ENCODE peak calls at places on chromosomes 2 and 18, in six cellular contexts. M, N, E, F, B and S are unnamed samples.

GRCh38 chr2:157696036-157696435 is 67.4 kb upstream of the ACVR1C start:
- DNase-seq in M (no peak), N (no peak), E (no peak), F (no peak), B (no peak), S (no peak)

GRCh38 chr2:148981350-148981749 is 57.1 kb upstream of the LYPD6B start:
- DNase-seq in M (no peak), N (no peak), E (no peak), F (no peak), B (no peak), S (no peak)

GRCh38 chr2:12262681-12263436 is 453.9 kb upstream of the TRIB2 start:
- DNase-seq in M (no peak), N (no peak), E (no peak), F (no peak), B (peak), S (no peak)

GRCh38 chr18:74623047-74623816 is 25.6 kb downstream of the ZNF407 start:
- DNase-seq in M (no peak), N (peak), E (no peak), F (no peak), B (no peak), S (no peak)

GRCh38 chr2:105763076-105763475 is 18.4 kb downstream of the NCK2 start:
- DNase-seq in M (no peak), N (no peak), E (no peak), F (no peak), B (no peak), S (peak)

GRCh38 chr2:96260404-96261260 is 5.2 kb downstream of the TMEM127 start:
- DNase-seq in M (peak), N (peak), E (peak), F (peak), B (peak), S (peak)

GRCh38 chr2:111171337-111171930 is 50.7 kb downstream of the BCL2L11 start:
- DNase-seq in M (no peak), N (no peak), E (no peak), F (no peak), B (peak), S (no peak)

GRCh38 chr2:145047554-145047953 is 527.6 kb upstream of the ZEB2 start:
- DNase-seq in M (no peak), N (no peak), E (no peak), F (no peak), B (no peak), S (no peak)

GRCh38 chr18:55088561-55088960 is 129.3 kb upstream of the CCDC68 start:
- DNase-seq in M (no peak), N (no peak), E (no peak), F (no peak), B (no peak), S (no peak)

GRCh38 chr2:30276455-30276911 is 45.1 kb downstream of the LBH start:
- DNase-seq in M (peak), N (no peak), E (no peak), F (no peak), B (no peak), S (no peak)

GRCh38 chr2:204234248-204234647 is 297.7 kb downstream of the ICOS start:
- DNase-seq in M (no peak), N (no peak), E (no peak), F (no peak), B (no peak), S (no peak)

GRCh38 chr2:175698076-175698475 is 304.0 kb downstream of the LNPK start:
- DNase-seq in M (no peak), N (no peak), E (no peak), F (no peak), B (no peak), S (no peak)

GRCh38 chr18:58547864-58548263 is 81.0 kb downstream of the ALPK2 start:
- DNase-seq in M (no peak), N (no peak), E (no peak), F (no peak), B (no peak), S (no peak)

GRCh38 chr2:144513388-144514100 is 6.4 kb downstream of the ZEB2 start:
- DNase-seq in M (no peak), N (no peak), E (no peak), F (no peak), B (no peak), S (no peak)

GRCh38 chr18:49632588-49632987 is 70.7 kb downstream of the LIPG start:
- DNase-seq in M (no peak), N (no peak), E (no peak), F (no peak), B (no peak), S (no peak)

GRCh38 chr2:26758790-26759321 is 5.2 kb upstream of the SLC35F6 start:
- DNase-seq in M (no peak), N (no peak), E (no peak), F (peak), B (no peak), S (no peak)

GRCh38 chr2:206971805-206972204 is 32.5 kb downstream of the CPO start:
- DNase-seq in M (no peak), N (no peak), E (no peak), F (no peak), B (no peak), S (no peak)

GRCh38 chr2:112322919-112323318 is 47.5 kb downstream of the ZC3H6 start:
- DNase-seq in M (no peak), N (no peak), E (no peak), F (no peak), B (no peak), S (no peak)

GRCh38 chr18:8367217-8367988 is 241.8 kb upstream of the RAB12 start:
- DNase-seq in M (no peak), N (peak), E (no peak), F (peak), B (peak), S (peak)

GRCh38 chr2:34069604-34070003 is 470.5 kb upstream of the FAM98A start:
- DNase-seq in M (no peak), N (no peak), E (no peak), F (no peak), B (no peak), S (no peak)

GRCh38 chr2:60634443-60634842 is 81.0 kb upstream of the BCL11A start:
- DNase-seq in M (no peak), N (no peak), E (no peak), F (no peak), B (no peak), S (no peak)

GRCh38 chr2:218270721-218271486 is 585 bp downstream of the PNKD start:
- DNase-seq in M (no peak), N (no peak), E (no peak), F (no peak), B (no peak), S (peak)

GRCh38 chr2:158726906-158727592 is 68.1 kb upstream of the DAPL1 start:
- DNase-seq in M (no peak), N (no peak), E (no peak), F (no peak), B (no peak), S (no peak)

GRCh38 chr2:214244847-214245246 is 166.0 kb upstream of the VWC2L start:
- DNase-seq in M (no peak), N (no peak), E (no peak), F (no peak), B (peak), S (no peak)

GRCh38 chr2:231680284-231680991 is 27.9 kb upstream of the PTMA start:
- DNase-seq in M (no peak), N (no peak), E (no peak), F (no peak), B (no peak), S (no peak)